ENCODE peak calls at places on chromosomes 6 and 20, in four cellular contexts. M, S, O and E are unnamed samples.

GRCh38 chr6:155486795-155487294 is 31.2 kb upstream of the NOX3 start:
- DNase-seq in M (peak), S (no peak), O (no peak), E (no peak)

GRCh38 chr20:9363673-9364072 is 150.7 kb upstream of the LAMP5 start:
- DNase-seq in M (no peak), S (no peak), O (peak), E (peak)

GRCh38 chr6:31663087-31663960 is 1.5 kb downstream of the GPANK1 start:
- DNase-seq in M (no peak), S (no peak), O (peak), E (no peak)

GRCh38 chr20:21640556-21640955 is 64.9 kb upstream of the PAX1 start:
- DNase-seq in M (peak), S (no peak), O (peak), E (peak)

GRCh38 chr6:109257494-109257893 is 124.8 kb downstream of the CD164 start:
- DNase-seq in M (no peak), S (no peak), O (no peak), E (no peak)

GRCh38 chr20:19368351-19368750 is 155.9 kb downstream of the SLC24A3 start:
- DNase-seq in M (no peak), S (no peak), O (no peak), E (no peak)

GRCh38 chr6:112372213-112372806 is 25.2 kb downstream of the RFPL4B start:
- DNase-seq in M (no peak), S (no peak), O (peak), E (peak)

GRCh38 chr20:63682384-63683139 is 13.9 kb upstream of the TNFRSF6B start:
- DNase-seq in M (peak), S (no peak), O (no peak), E (peak)

GRCh38 chr20:21526776-21527175 is 12.9 kb upstream of the NKX2-2 start:
- DNase-seq in M (no peak), S (no peak), O (no peak), E (no peak)

GRCh38 chr6:1608222-1608975 is 1.3 kb upstream of the FOXC1 start:
- DNase-seq in M (no peak), S (no peak), O (no peak), E (no peak)

GRCh38 chr6:22027226-22027725 is 269.6 kb downstream of the PRL start:
- DNase-seq in M (no peak), S (no peak), O (no peak), E (no peak)

GRCh38 chr6:34284563-34285545 is 36.0 kb upstream of the SMIM29 start:
- DNase-seq in M (no peak), S (no peak), O (peak), E (no peak)

GRCh38 chr20:37095108-37095608 is 639 bp downstream of the RBL1 start:
- DNase-seq in M (peak), S (no peak), O (peak), E (no peak)

GRCh38 chr6:22145823-22146379 is 150.9 kb downstream of the PRL start:
- DNase-seq in M (no peak), S (no peak), O (peak), E (no peak)

GRCh38 chr20:35776513-35777101 is 4.8 kb downstream of the PHF20 start:
- DNase-seq in M (no peak), S (no peak), O (peak), E (no peak)

GRCh38 chr6:40796280-40797223 is 209.4 kb upstream of the LRFN2 start:
- DNase-seq in M (no peak), S (no peak), O (no peak), E (no peak)

GRCh38 chr20:61514805-61515505 is 262.9 kb downstream of the CDH4 start:
- DNase-seq in M (no peak), S (no peak), O (no peak), E (no peak)

GRCh38 chr20:48750941-48751620 is 76.7 kb downstream of the PREX1 start:
- DNase-seq in M (no peak), S (no peak), O (no peak), E (no peak)

GRCh38 chr6:16332175-16332542 is 93.8 kb downstream of the GMPR start:
- DNase-seq in M (peak), S (peak), O (peak), E (no peak)

GRCh38 chr6:6604566-6604965 is 16.0 kb downstream of the LY86 start:
- DNase-seq in M (no peak), S (no peak), O (no peak), E (no peak)

GRCh38 chr6:114638346-114638745 is 295.5 kb upstream of the HS3ST5 start:
- DNase-seq in M (no peak), S (no peak), O (no peak), E (no peak)

GRCh38 chr20:1654994-1655393 is 2.6 kb downstream of the SIRPG start:
- DNase-seq in M (no peak), S (no peak), O (no peak), E (no peak)

GRCh38 chr20:1660263-1660662 is 2.7 kb upstream of the SIRPG start:
- DNase-seq in M (no peak), S (no peak), O (no peak), E (no peak)

GRCh38 chr20:1656844-1657243 is 735 bp downstream of the SIRPG start:
- DNase-seq in M (no peak), S (no peak), O (no peak), E (no peak)

GRCh38 chr20:1661542-1662299 is 4.1 kb upstream of the SIRPG start:
- DNase-seq in M (no peak), S (no peak), O (no peak), E (no peak)

DNA sequence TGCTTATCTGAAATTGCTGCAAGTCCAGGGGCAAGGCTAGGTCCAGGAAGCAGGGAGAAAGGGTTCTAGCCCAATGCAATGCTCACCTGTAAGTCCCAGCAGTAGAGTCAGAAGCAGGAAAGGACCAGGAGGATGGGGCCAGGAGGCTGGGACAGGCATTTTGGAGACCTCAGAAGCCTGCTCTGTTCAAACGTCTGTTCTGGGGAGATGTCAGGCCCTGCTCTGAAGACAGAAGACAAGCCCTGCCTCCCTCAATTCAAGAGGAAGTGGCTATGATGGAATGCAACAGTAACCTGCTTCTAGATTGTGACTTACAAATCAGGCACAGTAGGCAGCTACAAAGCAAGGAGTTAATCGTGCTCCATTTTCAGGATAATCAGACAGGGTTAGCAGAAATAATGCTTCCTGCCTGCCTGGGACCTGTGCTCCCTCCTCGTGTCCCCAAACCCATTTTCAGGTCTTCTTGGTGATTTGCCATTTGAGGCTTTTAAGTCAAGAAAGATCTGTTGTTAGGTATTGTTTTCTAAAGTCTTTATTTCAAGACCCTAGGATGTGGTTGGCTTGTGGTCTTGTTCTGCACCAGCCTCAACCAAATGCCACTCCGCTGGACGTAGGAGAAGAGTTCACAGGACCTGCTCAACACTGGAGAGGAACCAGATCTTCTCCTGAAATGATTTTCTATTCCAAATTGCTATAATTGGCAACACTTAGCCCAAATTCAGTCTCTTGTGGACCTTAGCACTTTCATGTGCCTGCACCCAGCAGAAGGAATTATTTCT is at the start of gene SIRPG:
- DNase-seq in M (no peak), S (no peak), O (no peak), E (no peak)
- TF ChIP-seq ZBTB33 in M (no peak), S (no peak), O (no peak), E (no peak)

GRCh38 chr6:128365520-128366160 is 154.8 kb downstream of the PTPRK start:
- DNase-seq in M (peak), S (no peak), O (no peak), E (no peak)

GRCh38 chr6:128363424-128363823 is 157.0 kb downstream of the PTPRK start:
- DNase-seq in M (no peak), S (no peak), O (no peak), E (no peak)

GRCh38 chr6:128363020-128363419 is 157.4 kb downstream of the PTPRK start:
- DNase-seq in M (no peak), S (no peak), O (no peak), E (no peak)

GRCh38 chr6:128367437-128367836 is 153.0 kb downstream of the PTPRK start:
- DNase-seq in M (no peak), S (no peak), O (no peak), E (no peak)

GRCh38 chr6:128364766-128365519 is 155.5 kb downstream of the PTPRK start:
- DNase-seq in M (no peak), S (no peak), O (no peak), E (no peak)
- TF ChIP-seq SIN3A in M (no peak), S (no peak), O (no peak), E (no peak)

GRCh38 chr6:30002871-30003270 is 58.2 kb upstream of the POLR1H start:
- DNase-seq in M (no peak), S (no peak), O (no peak), E (no peak)

GRCh38 chr6:30009113-30009512 is 52.0 kb upstream of the POLR1H start:
- DNase-seq in M (no peak), S (no peak), O (no peak), E (no peak)

GRCh38 chr6:30005482-30005881 is 55.6 kb upstream of the POLR1H start:
- DNase-seq in M (peak), S (no peak), O (no peak), E (no peak)

GRCh38 chr6:30007132-30007764 is 53.8 kb upstream of the POLR1H start:
- DNase-seq in M (no peak), S (no peak), O (no peak), E (no peak)

GRCh38 chr6:30006170-30007131 is 54.6 kb upstream of the POLR1H start:
- DNase-seq in M (no peak), S (no peak), O (no peak), E (no peak)
- TF ChIP-seq SRF in M (no peak), S (no peak), O (no peak), E (no peak)

GRCh38 chr20:44180814-44181213 is 6.2 kb downstream of the JPH2 start:
- DNase-seq in M (no peak), S (no peak), O (no peak), E (no peak)

GRCh38 chr20:44181611-44182010 is 5.4 kb downstream of the JPH2 start:
- DNase-seq in M (no peak), S (no peak), O (no peak), E (no peak)

GRCh38 chr20:44182863-44183262 is 4.1 kb downstream of the JPH2 start:
- DNase-seq in M (no peak), S (no peak), O (no peak), E (no peak)

GRCh38 chr20:44183282-44183681 is 3.7 kb downstream of the JPH2 start:
- DNase-seq in M (no peak), S (no peak), O (no peak), E (no peak)

GRCh38 chr20:44182135-44182765 is 4.7 kb downstream of the JPH2 start:
- DNase-seq in M (no peak), S (no peak), O (no peak), E (no peak)
- TF ChIP-seq ZBTB33 in M (no peak), S (no peak), O (no peak), E (no peak)

GRCh38 chr20:15122613-15123012 is 785.2 kb upstream of the FLRT3 start:
- DNase-seq in M (no peak), S (no peak), O (no peak), E (no peak)

GRCh38 chr20:15119852-15120251 is 782.4 kb upstream of the FLRT3 start:
- DNase-seq in M (no peak), S (no peak), O (no peak), E (no peak)
- TF ChIP-seq SIN3A in M (no peak), S (no peak), O (no peak), E (no peak)

GRCh38 chr6:134534708-134535149 is 216.8 kb upstream of the SGK1 start:
- DNase-seq in M (no peak), S (no peak), O (no peak), E (no peak)
- TF ChIP-seq SRF in M (no peak), S (no peak), O (no peak), E (no peak)

GRCh38 chr6:25961619-25962367 is 809 bp upstream of the TRIM38 start:
- DNase-seq in M (peak), S (no peak), O (peak), E (no peak)
- TF ChIP-seq ZBTB33 in M (no peak), S (no peak), O (no peak), E (no peak)

GRCh38 chr6:106475280-106475679 is 114.8 kb downstream of the CRYBG1 start:
- DNase-seq in M (no peak), S (no peak), O (no peak), E (no peak)

GRCh38 chr6:106477158-106477557 is 116.6 kb downstream of the CRYBG1 start:
- DNase-seq in M (no peak), S (no peak), O (no peak), E (no peak)

GRCh38 chr6:106477790-106478189 is 117.3 kb downstream of the CRYBG1 start:
- DNase-seq in M (no peak), S (no peak), O (no peak), E (no peak)

GRCh38 chr6:106474476-106474875 is 114.0 kb downstream of the CRYBG1 start:
- DNase-seq in M (no peak), S (no peak), O (no peak), E (no peak)

DNA sequence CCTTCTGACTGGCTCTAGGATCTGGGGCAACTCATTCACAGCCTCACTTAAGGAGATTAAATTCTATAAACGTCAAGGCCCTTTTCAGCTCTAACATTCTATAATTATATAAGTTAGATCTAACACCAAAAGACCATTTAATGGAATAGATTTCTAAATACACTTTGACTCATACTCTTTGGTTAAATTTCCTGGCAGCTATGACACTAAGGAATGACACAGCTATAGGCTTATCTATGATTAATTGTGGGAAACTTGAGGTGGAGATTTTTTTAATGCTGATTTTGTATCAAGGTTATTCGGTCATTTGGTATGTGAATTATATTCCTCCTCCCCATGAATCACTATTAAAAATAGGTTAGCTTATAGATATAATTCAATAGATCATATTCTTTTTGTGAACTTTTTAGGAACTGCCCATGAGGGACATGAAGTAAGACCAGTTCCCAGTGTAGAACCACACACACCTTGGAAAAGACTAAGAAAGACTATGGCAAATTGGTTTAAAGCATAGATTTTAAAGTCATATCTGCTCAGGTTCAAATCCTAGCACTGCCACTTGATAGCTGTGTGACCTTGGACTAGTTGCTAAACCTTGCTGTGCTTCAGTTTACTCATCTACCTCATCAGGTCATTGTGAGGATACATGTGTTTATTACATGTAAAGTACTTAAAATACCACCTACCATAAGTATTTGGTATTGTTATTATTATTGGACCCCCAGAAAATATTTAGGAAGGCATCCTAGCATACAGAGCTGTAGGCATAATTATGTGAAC is 116.0 kb downstream of the CRYBG1 start:
- DNase-seq in M (no peak), S (no peak), O (no peak), E (no peak)
- TF ChIP-seq SIN3A in M (no peak), S (no peak), O (no peak), E (no peak)

DNA sequence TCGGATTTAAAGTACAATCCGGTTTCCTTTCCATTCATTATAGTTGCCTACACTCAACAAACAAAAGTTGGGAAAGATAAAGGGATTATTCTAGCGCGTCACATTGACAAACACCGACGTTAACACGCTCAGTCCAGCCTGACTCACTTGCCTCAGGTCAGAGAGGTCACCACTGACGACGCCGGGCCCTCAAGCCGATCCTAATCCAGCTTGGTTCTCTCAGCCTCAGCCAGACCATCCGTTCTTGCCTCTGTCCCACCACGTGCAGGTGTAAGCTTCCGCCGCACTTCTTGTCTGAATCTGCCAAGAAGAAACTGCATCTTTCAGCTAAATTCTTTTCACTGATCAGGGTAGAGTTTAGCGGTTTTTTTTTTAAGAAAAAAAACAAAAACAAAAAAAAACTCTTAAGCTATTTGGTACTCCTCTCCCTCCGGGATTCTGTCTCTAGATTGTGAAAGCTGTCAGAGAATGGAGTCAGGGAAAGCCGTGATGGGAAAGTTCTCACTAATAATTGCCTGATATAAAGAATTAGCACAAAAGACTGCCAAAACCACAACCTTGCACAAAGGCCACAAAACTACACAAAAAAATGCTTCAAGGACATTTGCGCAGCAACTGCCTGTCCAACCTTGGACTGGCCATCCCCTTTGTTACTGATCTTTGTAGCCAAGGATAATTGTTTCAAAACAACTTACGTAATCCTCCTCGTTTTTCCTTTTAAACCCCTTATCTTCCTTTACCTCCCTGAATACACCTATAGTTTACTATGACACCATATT is 1.2 kb upstream of the PHF10 start:
- DNase-seq in M (peak), S (no peak), O (peak), E (no peak)
- TF ChIP-seq SRF in M (peak), S (no peak), O (no peak), E (no peak)

DNA sequence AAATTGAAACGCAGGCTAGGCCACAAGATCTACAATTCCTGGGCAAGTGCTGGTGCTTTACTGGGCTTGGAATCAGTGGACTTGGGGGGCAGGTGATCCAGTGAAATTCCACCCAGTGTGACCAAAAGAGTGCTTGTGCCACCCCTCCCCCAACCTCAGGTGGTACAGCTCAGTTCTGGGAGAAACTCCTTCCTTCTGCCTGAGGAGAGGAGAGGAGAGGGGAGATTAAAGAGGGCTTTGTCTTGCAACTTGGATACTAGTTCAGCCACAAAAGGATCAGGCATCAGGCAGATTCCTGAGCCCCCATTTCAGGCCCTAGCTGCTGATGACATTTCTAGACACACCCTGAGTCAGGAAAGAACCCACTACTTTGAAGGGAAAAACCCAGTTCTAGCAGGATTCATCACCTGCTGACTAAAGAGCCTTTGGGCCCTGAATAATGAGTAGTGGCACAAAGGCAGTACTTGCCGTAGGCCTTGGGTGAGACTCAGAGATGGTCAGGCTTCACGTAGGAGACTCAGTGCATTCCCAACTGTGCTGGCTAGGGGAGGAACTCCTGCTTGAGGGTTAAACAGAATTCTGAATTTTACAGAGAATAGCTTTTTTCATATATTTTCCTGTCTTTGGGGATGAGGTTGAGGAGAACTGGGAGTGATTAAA is 446.7 kb downstream of the BMP2 start:
- DNase-seq in M (no peak), S (no peak), O (no peak), E (no peak)
- TF ChIP-seq ZBTB33 in M (no peak), S (no peak), O (no peak), E (no peak)